ENCODE peak calls at places on chromosomes 13 and 19, in five cellular contexts. L is skeletal muscle cell, W is memory B cell, S is fibroblast of mammary gland, X is HFF-Myc. Y is an unnamed sample.

GRCh38 chr13:49502954-49503353 is 7.2 kb downstream of the PHF11 start:
- DNase-seq in L (no peak), W (no peak), S (peak; percentile 87), X (no peak), Y (no peak)

GRCh38 chr19:34428549-34429285 is 536 bp downstream of the UBA2 start:
- DNase-seq in L (no peak), W (peak; percentile 11), S (peak; percentile 28), X (no peak), Y (no peak)

GRCh38 chr19:23699521-23699860 is 12.5 kb upstream of the ZNF675 start:
- DNase-seq in L (no peak), W (no peak), S (no peak), X (no peak), Y (no peak)

GRCh38 chr19:31290926-31291590 is 58.2 kb downstream of the TSHZ3 start:
- DNase-seq in L (no peak), W (no peak), S (no peak), X (no peak), Y (no peak)

GRCh38 chr13:24997367-24997967 is 98.5 kb upstream of the PABPC3 start:
- DNase-seq in L (no peak), W (peak; percentile 30), S (peak; percentile 42), X (peak; percentile 17), Y (no peak)

GRCh38 chr19:47865166-47865565 is 6.1 kb downstream of the TPRX2 start:
- DNase-seq in L (no peak), W (no peak), S (no peak), X (no peak), Y (no peak)

GRCh38 chr19:3056454-3057016 is 5.8 kb downstream of the TLE5 start:
- DNase-seq in L (no peak), W (no peak), S (no peak), X (no peak), Y (no peak)

GRCh38 chr19:38070573-38070972 is 153.4 kb downstream of the DPF1 start:
- DNase-seq in L (no peak), W (no peak), S (peak; percentile 71), X (no peak), Y (peak; percentile 47)

GRCh38 chr19:1241417-1242095 is at the start of gene ATP5F1D:
- DNase-seq in L (peak; percentile 85), W (peak; percentile 85), S (peak; percentile 95), X (no peak), Y (no peak)

GRCh38 chr19:29843180-29844051 is 31.6 kb downstream of the CCNE1 start:
- DNase-seq in L (no peak), W (no peak), S (peak; percentile 38), X (no peak), Y (no peak)

GRCh38 chr13:95641961-95642621 is 2.4 kb downstream of the DZIP1 start:
- DNase-seq in L (no peak), W (no peak), S (peak; percentile 40), X (no peak), Y (no peak)

GRCh38 chr19:5967994-5968430 is 9.9 kb downstream of the RANBP3 start:
- DNase-seq in L (peak; percentile 57), W (peak; percentile 36), S (peak; percentile 84), X (peak; percentile 60), Y (no peak)

GRCh38 chr19:33429891-33430673 is 56.6 kb downstream of the CEBPG start:
- DNase-seq in L (no peak), W (no peak), S (no peak), X (no peak), Y (no peak)

GRCh38 chr19:38656171-38656981 is 8.9 kb downstream of the ACTN4 start:
- DNase-seq in L (no peak), W (no peak), S (peak; percentile 84), X (no peak), Y (no peak)

GRCh38 chr13:112809332-112810310 is 119.8 kb downstream of the ATP11A start:
- DNase-seq in L (no peak), W (no peak), S (no peak), X (no peak), Y (no peak)

GRCh38 chr13:44159633-44160279 is 213.9 kb upstream of the SERP2 start:
- DNase-seq in L (no peak), W (no peak), S (peak; percentile 11), X (no peak), Y (no peak)

GRCh38 chr19:31139871-31140505 is 209.2 kb downstream of the TSHZ3 start:
- DNase-seq in L (peak; percentile 57), W (no peak), S (peak; percentile 83), X (no peak), Y (peak; percentile 86)

GRCh38 chr13:49253997-49254396 is 6.3 kb downstream of the CDADC1 start:
- DNase-seq in L (no peak), W (no peak), S (no peak), X (no peak), Y (no peak)

GRCh38 chr19:12913011-12913561 is 6.0 kb downstream of the SYCE2 start:
- DNase-seq in L (peak; percentile 47), W (no peak), S (peak; percentile 67), X (no peak), Y (no peak)

GRCh38 chr19:47598407-47599349 is 10.3 kb upstream of the BICRA start:
- DNase-seq in L (peak; percentile 91), W (no peak), S (peak; percentile 98), X (peak; percentile 95), Y (peak; percentile 86)

GRCh38 chr19:20039203-20039723 is at the start of gene ZNF682:
- DNase-seq in L (peak; percentile 73), W (peak; percentile 92), S (peak; percentile 92), X (peak; percentile 65), Y (peak; percentile 87)

GRCh38 chr13:22915442-22916082 is 265.2 kb upstream of the SGCG start:
- DNase-seq in L (no peak), W (no peak), S (peak; percentile 54), X (no peak), Y (no peak)

GRCh38 chr13:41905600-41906254 is 55.2 kb downstream of the VWA8 start:
- DNase-seq in L (no peak), W (no peak), S (peak; percentile 68), X (no peak), Y (no peak)

GRCh38 chr19:45865269-45865948 is 1.3 kb downstream of the FOXA3 start:
- DNase-seq in L (no peak), W (no peak), S (no peak), X (no peak), Y (no peak)

GRCh38 chr13:32323912-32324311 is 8.6 kb downstream of the BRCA2 start:
- DNase-seq in L (no peak), W (no peak), S (peak; percentile 74), X (no peak), Y (peak; percentile 58)

GRCh38 chr19:18456974-18457373 is 19.0 kb upstream of the ISYNA1 start:
- DNase-seq in L (no peak), W (no peak), S (no peak), X (no peak), Y (no peak)

GRCh38 chr13:44969858-44970484 is 19.3 kb downstream of the NUFIP1 start:
- DNase-seq in L (peak; percentile 11), W (no peak), S (peak; percentile 70), X (peak; percentile 44), Y (no peak)

GRCh38 chr19:37007587-37008220 is 70.5 kb upstream of the ZNF420 start:
- DNase-seq in L (no peak), W (peak; percentile 67), S (peak; percentile 67), X (peak; percentile 2), Y (no peak)

GRCh38 chr13:99971576-99972189 is at the start of gene ZIC5:
- DNase-seq in L (no peak), W (no peak), S (no peak), X (no peak), Y (no peak)

GRCh38 chr19:23070353-23070781 is 46.5 kb upstream of the ZNF730 start:
- DNase-seq in L (no peak), W (no peak), S (peak; percentile 59), X (peak; percentile 26), Y (peak; percentile 9)

GRCh38 chr13:35850569-35850968 is 280.6 kb downstream of the DCLK1 start:
- DNase-seq in L (no peak), W (no peak), S (no peak), X (no peak), Y (no peak)

GRCh38 chr13:99015606-99016520 is 38.0 kb upstream of the DOCK9 start:
- DNase-seq in L (no peak), W (no peak), S (peak; percentile 33), X (no peak), Y (no peak)

GRCh38 chr19:38031423-38031770 is 124.4 kb downstream of the SIPA1L3 start:
- DNase-seq in L (no peak), W (no peak), S (peak; percentile 85), X (no peak), Y (peak; percentile 72)

GRCh38 chr13:62209539-62209938 is 793.9 kb upstream of the PCDH20 start:
- DNase-seq in L (no peak), W (no peak), S (no peak), X (no peak), Y (no peak)

GRCh38 chr19:27742041-27742440 is 1470.9 kb downstream of the UQCRFS1 start:
- DNase-seq in L (no peak), W (no peak), S (no peak), X (no peak), Y (no peak)

GRCh38 chr13:34412295-34412694 is 529.8 kb upstream of the NBEA start:
- DNase-seq in L (no peak), W (no peak), S (no peak), X (no peak), Y (no peak)

GRCh38 chr13:26953273-26953672 is 192.7 kb upstream of the GPR12 start:
- DNase-seq in L (no peak), W (no peak), S (no peak), X (no peak), Y (no peak)